ENCODE peak calls at places on chromosomes 2 and 18, in seven cellular contexts. V, U, I, M, Z, A and K are unnamed samples.

GRCh38 chr2:227617316-227618250 is at the start of gene SCYGR4:
- DNase-seq in U (no peak), M (no peak), Z (no peak), I (peak; percentile 5), V (no peak), A (no peak), K (no peak)

GRCh38 chr2:63741884-63742583 is 99.7 kb upstream of the UGP2 start:
- DNase-seq in Z (peak; percentile 75), V (no peak), A (no peak), U (peak; percentile 41), I (no peak), M (no peak), K (peak; percentile 49)

GRCh38 chr2:187174582-187174981 is 273.5 kb downstream of the CALCRL start:
- DNase-seq in I (no peak), U (peak; percentile 3), M (no peak), A (peak; percentile 24), Z (peak; percentile 13), V (no peak), K (no peak)

GRCh38 chr18:58953627-58954026 is 89.0 kb downstream of the ZNF532 start:
- DNase-seq in V (no peak), I (no peak), Z (no peak), M (no peak), U (no peak), A (no peak), K (no peak)

GRCh38 chr18:46481847-46482245 is 175.2 kb downstream of the LOXHD1 start:
- DNase-seq in Z (peak; percentile 35), I (peak; percentile 11), U (peak; percentile 10), V (no peak), M (no peak), A (no peak), K (peak; percentile 56)

GRCh38 chr18:61635901-61636528 is 256.8 kb downstream of the RNF152 start:
- DNase-seq in V (peak; percentile 64), A (peak; percentile 83), U (peak; percentile 75), Z (peak; percentile 61), I (peak; percentile 72), M (peak; percentile 85), K (peak; percentile 45)

GRCh38 chr18:30254331-30254730 is 788.2 kb downstream of the DSC3 start:
- DNase-seq in U (no peak), I (no peak), M (no peak), V (no peak), Z (no peak), A (no peak), K (no peak)

GRCh38 chr18:13831864-13832508 is 8.0 kb downstream of the MC5R start:
- DNase-seq in V (peak; percentile 47), A (peak; percentile 72), Z (peak; percentile 72), I (no peak), U (no peak), M (peak; percentile 35), K (no peak)

GRCh38 chr2:236916181-236916580 is 169.5 kb upstream of the COPS8 start:
- DNase-seq in A (no peak), V (no peak), I (no peak), Z (no peak), U (no peak), M (no peak), K (no peak)

GRCh38 chr2:235766206-235766794 is 272.5 kb downstream of the AGAP1 start:
- DNase-seq in V (peak; percentile 58), I (peak; percentile 84), M (peak; percentile 78), Z (peak; percentile 92), A (peak; percentile 88), U (peak; percentile 89), K (peak; percentile 60)

GRCh38 chr18:2612996-2613395 is 41.6 kb downstream of the NDC80 start:
- DNase-seq in U (no peak), I (peak; percentile 67), A (no peak), V (no peak), Z (no peak), M (no peak), K (no peak)

GRCh38 chr18:72223733-72224132 is 320.4 kb downstream of the CBLN2 start:
- DNase-seq in A (no peak), M (no peak), I (no peak), U (no peak), Z (no peak), V (no peak), K (no peak)

GRCh38 chr2:220353897-220354296 is 726.5 kb downstream of the SLC4A3 start:
- DNase-seq in U (peak; percentile 53), A (no peak), Z (no peak), M (no peak), V (no peak), I (peak; percentile 36), K (peak; percentile 75)

DNA sequence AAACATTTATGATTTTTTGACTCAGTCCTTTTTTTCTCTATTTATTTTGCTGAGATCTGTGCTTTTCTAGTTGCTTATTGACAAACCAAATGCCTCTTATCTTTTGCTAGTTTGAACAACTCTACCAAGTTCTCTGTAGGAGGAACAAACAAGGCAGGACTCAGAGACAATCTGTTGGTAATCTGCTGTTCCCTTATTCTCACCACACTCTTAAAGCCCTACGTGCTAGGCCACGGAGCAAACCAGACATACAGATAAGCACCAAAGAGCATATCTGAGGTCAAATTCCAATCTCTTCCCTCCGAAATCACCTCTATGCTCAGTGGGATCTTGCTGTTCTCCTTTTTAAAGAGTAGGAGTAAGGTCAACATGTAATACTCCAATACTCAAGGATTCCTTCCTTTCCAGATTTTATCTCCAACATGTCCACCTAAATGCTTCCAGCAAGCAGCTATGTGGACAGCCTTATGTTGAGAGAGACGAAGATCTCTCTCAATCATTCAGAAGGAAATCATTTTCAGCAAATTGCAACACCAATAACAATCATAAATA is 18.4 kb downstream of the FN1 start:
- DNase-seq in Z (no peak), I (no peak), M (no peak), V (no peak), U (no peak), A (no peak), K (no peak)
- H3K79me2 ChIP-seq in Z (no peaks in the 10 kb centered on the region), I (peaks cover 35% of the 10 kb centered on the region), M (no peaks in the 10 kb centered on the region), V (no peaks in the 10 kb centered on the region), U (peaks cover 35% of the 10 kb centered on the region), A (no peaks in the 10 kb centered on the region), K (peaks cover 20% of the 10 kb centered on the region)

GRCh38 chr2:162244559-162245031 is 1.4 kb upstream of the FAP start:
- DNase-seq in I (peak; percentile 67), Z (peak; percentile 91), M (no peak), V (no peak), A (no peak), U (peak; percentile 96), K (peak; percentile 95)
- H3K27ac ChIP-seq in I (peak overlapping the region; percentile 93), Z (peak overlapping the region; percentile 42), M (no peak overlapping the region), V (no peak overlapping the region), A (no peak overlapping the region), U (peak overlapping the region; percentile 97), K (peak overlapping the region; percentile 90)

GRCh38 chr2:1824202-1824905 is 80.0 kb upstream of the PXDN start:
- DNase-seq in U (peak; percentile 76), I (peak; percentile 59), M (no peak), V (no peak), A (no peak), Z (peak; percentile 34), K (no peak)

GRCh38 chr2:1821530-1821929 is 77.2 kb upstream of the PXDN start:
- DNase-seq in U (no peak), M (no peak), A (no peak), V (no peak), Z (no peak), I (no peak), K (no peak)

GRCh38 chr2:1825046-1825445 is 80.7 kb upstream of the PXDN start:
- DNase-seq in V (no peak), U (no peak), A (no peak), I (no peak), Z (no peak), M (no peak), K (no peak)

GRCh38 chr2:1823187-1824169 is 79.2 kb upstream of the PXDN start:
- DNase-seq in M (peak; percentile 80), V (peak; percentile 93), Z (no peak), A (peak; percentile 78), U (no peak), I (no peak), K (no peak)

GRCh38 chr2:1822341-1822740 is 78.0 kb upstream of the PXDN start:
- DNase-seq in Z (no peak), U (no peak), V (no peak), M (no peak), I (no peak), A (no peak), K (no peak)
- H3K79me2 ChIP-seq in Z (no peaks in the 10 kb centered on the region), U (no peaks in the 10 kb centered on the region), V (no peaks in the 10 kb centered on the region), M (no peaks in the 10 kb centered on the region), I (no peaks in the 10 kb centered on the region), A (no peaks in the 10 kb centered on the region), K (no peaks in the 10 kb centered on the region)

GRCh38 chr2:43270461-43270860 is 44.1 kb upstream of the ZFP36L2 start:
- DNase-seq in U (no peak), V (no peak), M (no peak), Z (no peak), A (no peak), I (no peak), K (no peak)
- H3K27ac ChIP-seq in U (peak overlapping the region; percentile 93), V (no peak overlapping the region), M (no peak overlapping the region), Z (no peak overlapping the region), A (no peak overlapping the region), I (no peak overlapping the region), K (no peak overlapping the region)